ENCODE peak calls at places on chromosomes 13 and 19, in nine cellular contexts. W, H, O, I, G, S, T, X and P are unnamed samples.
A peak's percentile ranks its signal among the peaks of the same experiment; 100 is the strongest.

GRCh38 chr13:111461445-111462149 is 141.2 kb downstream of the TEX29 start:
- DNase-seq in H (no peak), G (no peak), T (no peak), W (no peak), X (no peak), S (no peak), O (no peak), I (no peak), P (no peak)

GRCh38 chr13:28052945-28053344 is 47.4 kb downstream of the FLT3 start:
- DNase-seq in S (no peak), G (no peak), O (no peak), X (no peak), W (no peak), T (no peak), I (no peak), H (no peak), P (no peak)

GRCh38 chr13:43272866-43273265 is 249.5 kb downstream of the DNAJC15 start:
- DNase-seq in X (no peak), W (no peak), S (no peak), T (no peak), H (no peak), O (no peak), G (no peak), I (no peak), P (no peak)

GRCh38 chr13:21733475-21734311 is 62.8 kb downstream of the FGF9 start:
- DNase-seq in S (no peak), W (no peak), G (no peak), X (no peak), I (no peak), T (no peak), H (no peak), O (no peak), P (no peak)

GRCh38 chr13:38013676-38014075 is 144.1 kb upstream of the TRPC4 start:
- DNase-seq in G (no peak), T (no peak), O (no peak), X (no peak), S (no peak), W (no peak), I (no peak), H (no peak), P (no peak)

GRCh38 chr13:80199585-80200292 is 141.2 kb downstream of the SPRY2 start:
- DNase-seq in X (no peak), I (no peak), S (no peak), G (no peak), H (no peak), O (no peak), W (no peak), T (no peak), P (no peak)

GRCh38 chr13:113825851-113826250 is 38.0 kb downstream of the GAS6 start:
- DNase-seq in H (no peak), X (no peak), I (no peak), W (no peak), S (no peak), O (no peak), T (no peak), G (no peak), P (no peak)

GRCh38 chr13:63024458-63024857 is 1608.8 kb upstream of the PCDH20 start:
- DNase-seq in X (no peak), T (no peak), H (no peak), G (no peak), I (no peak), W (no peak), O (no peak), S (no peak), P (peak; percentile 33)

GRCh38 chr13:32001392-32001768 is 30.2 kb upstream of the FRY start:
- DNase-seq in H (no peak), S (peak; percentile 60), G (peak; percentile 82), T (no peak), W (peak; percentile 54), I (no peak), O (no peak), X (peak; percentile 24), P (no peak)

GRCh38 chr19:20664917-20665781 is 3.8 kb upstream of the ZNF626 start:
- DNase-seq in W (no peak), O (no peak), S (no peak), G (peak; percentile 52), H (no peak), X (peak; percentile 41), T (no peak), I (no peak), P (no peak)

GRCh38 chr19:18790566-18791314 is at the start of gene COMP:
- DNase-seq in S (no peak), H (no peak), O (no peak), T (no peak), X (no peak), G (no peak), I (no peak), W (no peak), P (no peak)

GRCh38 chr19:10211071-10211470 is 16.3 kb upstream of the DNMT1 start:
- DNase-seq in G (no peak), W (no peak), X (no peak), T (no peak), O (no peak), H (no peak), S (no peak), I (no peak), P (no peak)

GRCh38 chr19:10464456-10464855 is 38.7 kb downstream of the KEAP1 start:
- DNase-seq in W (no peak), X (no peak), I (no peak), S (no peak), H (no peak), O (no peak), T (no peak), G (no peak), P (no peak)

GRCh38 chr13:98374750-98375149 is 197.7 kb upstream of the RNF113B start:
- DNase-seq in I (no peak), W (no peak), O (no peak), X (no peak), T (no peak), H (no peak), S (no peak), G (no peak), P (no peak)

GRCh38 chr13:77429320-77430142 is 102.6 kb upstream of the MYCBP2 start:
- DNase-seq in H (no peak), X (no peak), W (no peak), O (no peak), G (no peak), S (peak; percentile 81), I (no peak), T (no peak), P (no peak)

GRCh38 chr13:31870511-31870910 is 131.2 kb downstream of the RXFP2 start:
- DNase-seq in I (no peak), H (no peak), W (no peak), S (no peak), T (no peak), O (no peak), X (no peak), G (no peak), P (no peak)

GRCh38 chr13:20340136-20340758 is 108.1 kb upstream of the GJB6 start:
- DNase-seq in X (no peak), T (no peak), O (no peak), G (no peak), H (no peak), S (no peak), I (no peak), W (no peak), P (no peak)

DNA sequence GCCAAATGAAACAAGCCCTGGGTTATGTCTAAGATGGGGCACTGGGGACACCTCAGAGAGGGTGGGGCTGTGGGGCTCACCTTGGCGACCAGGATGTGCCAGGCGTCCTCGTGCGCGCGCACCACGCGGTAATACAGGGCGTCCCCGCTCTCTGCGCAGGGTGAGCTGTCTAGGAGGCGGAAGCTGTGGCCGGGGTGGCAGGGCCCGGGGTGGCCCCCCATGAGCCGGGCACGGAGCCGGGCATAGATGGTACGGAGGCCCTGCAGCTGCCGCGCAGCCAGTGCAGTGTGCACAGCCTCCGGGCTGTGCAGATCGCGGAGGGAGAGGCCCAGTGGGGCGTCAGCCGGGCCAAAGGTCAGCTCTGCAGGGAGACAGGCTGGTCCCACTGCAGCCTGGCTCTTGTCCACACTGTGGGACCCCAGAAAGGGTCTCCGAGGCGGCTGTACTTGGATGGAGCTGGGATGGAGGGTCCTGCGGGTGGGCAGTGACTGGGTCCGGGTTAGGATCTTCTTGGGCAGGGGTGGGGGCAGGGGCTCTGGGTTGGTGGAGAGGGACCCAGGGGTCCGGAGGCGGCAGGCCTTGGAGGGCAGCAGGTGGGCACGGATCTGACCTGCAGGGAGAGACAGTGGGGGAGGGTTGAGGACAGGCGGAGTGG is 3.3 kb downstream of the PEAK3 start:
- DNase-seq in W (no peak), I (no peak), X (no peak), G (no peak), H (no peak), O (no peak), T (peak; percentile 80), S (no peak), P (no peak)
- H3K4me1 ChIP-seq in W (peaks cover under 1% of the 10 kb centered on the region), I (peaks cover 30% of the 10 kb centered on the region), X (peaks cover 6% of the 10 kb centered on the region), G (peaks cover 29% of the 10 kb centered on the region), H (no peaks in the 10 kb centered on the region), O (peaks cover 43% of the 10 kb centered on the region), T (peaks cover 5% of the 10 kb centered on the region), S (no peaks in the 10 kb centered on the region), P (no peaks in the 10 kb centered on the region)

GRCh38 chr19:40556953-40557530 is 19.6 kb upstream of the SHKBP1 start:
- DNase-seq in O (no peak), G (no peak), W (no peak), X (no peak), S (no peak), T (no peak), H (no peak), I (no peak), P (no peak)
- TF ChIP-seq CTCF in O (no peak), G (no peak), W (no peak), X (no peak), S (no peak), T (no peak), H (no peak), I (no peak), P (no peak)

GRCh38 chr13:110136660-110137585 is 170.0 kb downstream of the COL4A1 start:
- DNase-seq in I (no peak), O (no peak), G (no peak), X (no peak), S (no peak), W (no peak), T (no peak), H (no peak), P (no peak)

GRCh38 chr13:110132178-110132975 is 174.6 kb downstream of the COL4A1 start:
- DNase-seq in I (no peak), W (no peak), G (no peak), H (no peak), S (no peak), T (no peak), O (no peak), X (no peak), P (no peak)

GRCh38 chr13:110133425-110134235 is 173.3 kb downstream of the COL4A1 start:
- DNase-seq in T (no peak), X (no peak), W (no peak), G (no peak), H (no peak), I (no peak), S (no peak), O (no peak), P (no peak)

GRCh38 chr13:110135977-110136597 is 170.9 kb downstream of the COL4A1 start:
- DNase-seq in T (no peak), W (no peak), H (no peak), S (no peak), I (no peak), X (no peak), O (no peak), G (no peak), P (no peak)

GRCh38 chr13:110134801-110135200 is 172.2 kb downstream of the COL4A1 start:
- DNase-seq in O (no peak), X (no peak), I (no peak), T (no peak), G (no peak), S (no peak), W (no peak), H (no peak), P (no peak)
- H3K4me1 ChIP-seq in O (peaks cover 13% of the 10 kb centered on the region), X (peaks cover 5% of the 10 kb centered on the region), I (peaks cover 9% of the 10 kb centered on the region), T (no peaks in the 10 kb centered on the region), G (peaks cover 12% of the 10 kb centered on the region), S (peaks cover 12% of the 10 kb centered on the region), W (no peaks in the 10 kb centered on the region), H (no peaks in the 10 kb centered on the region), P (no peaks in the 10 kb centered on the region)

GRCh38 chr19:57240311-57241090 is at the start of gene ZNF805:
- DNase-seq in H (peak; percentile 96), G (peak; percentile 97), X (peak; percentile 97), I (peak; percentile 95), S (peak; percentile 97), T (peak; percentile 99), W (peak; percentile 95), O (peak; percentile 97), P (peak; percentile 93)
- TF ChIP-seq CTCF in H (no peak), G (peak; percentile 28), X (peak; percentile 18), I (no peak), S (peak; percentile 25), T (no peak), W (no peak), O (peak; percentile 20), P (peak; percentile 2)